ENCODE peak calls at places on chromosome 3, in seven cellular contexts. A, Q, X, D, Z, M and W are unnamed samples.

GRCh38 chr3:170499562-170500156 is 81.0 kb downstream of the CLDN11 start:
- DNase-seq in A (no peak), Q (no peak), X (peak; percentile 56), D (no peak), Z (peak; percentile 57), M (peak; percentile 73), W (peak; percentile 70)

GRCh38 chr3:106034313-106034712 is 165.5 kb upstream of the CBLB start:
- DNase-seq in A (no peak), Q (no peak), X (no peak), D (no peak), Z (no peak), M (no peak), W (no peak)

GRCh38 chr3:159488657-159489056 is 500.0 kb upstream of the IL12A start:
- DNase-seq in A (no peak), Q (no peak), X (no peak), D (no peak), Z (no peak), M (no peak), W (no peak)

GRCh38 chr3:183545688-183546087 is 9.8 kb downstream of the KLHL6 start:
- DNase-seq in A (no peak), Q (no peak), X (no peak), D (no peak), Z (no peak), M (no peak), W (no peak)

GRCh38 chr3:51307458-51307857 is 77.6 kb upstream of the MANF start:
- DNase-seq in A (no peak), Q (no peak), X (no peak), D (no peak), Z (no peak), M (no peak), W (no peak)

GRCh38 chr3:180707921-180708320 is 28.6 kb upstream of the CCDC39 start:
- DNase-seq in A (no peak), Q (no peak), X (no peak), D (no peak), Z (no peak), M (no peak), W (no peak)

GRCh38 chr3:57158813-57159678 is 6.1 kb downstream of the IL17RD start:
- DNase-seq in A (peak; percentile 15), Q (no peak), X (peak; percentile 83), D (peak; percentile 51), Z (no peak), M (no peak), W (peak; percentile 95)

GRCh38 chr3:10524799-10525301 is 19.5 kb upstream of the ATP2B2 start:
- DNase-seq in A (no peak), Q (no peak), X (peak; percentile 16), D (no peak), Z (no peak), M (no peak), W (no peak)

GRCh38 chr3:117708601-117709000 is 999.0 kb downstream of the TUSC7 start:
- DNase-seq in A (no peak), Q (no peak), X (no peak), D (no peak), Z (peak; percentile 53), M (no peak), W (no peak)

GRCh38 chr3:113552851-113553250 is 20.5 kb downstream of the SIDT1 start:
- DNase-seq in A (no peak), Q (no peak), X (no peak), D (no peak), Z (no peak), M (no peak), W (peak; percentile 16)

GRCh38 chr3:109081746-109082510 is 36.0 kb downstream of the MORC1 start:
- DNase-seq in A (peak; percentile 82), Q (peak; percentile 38), X (peak; percentile 72), D (peak; percentile 31), Z (peak; percentile 54), M (peak; percentile 77), W (peak; percentile 76)

DNA sequence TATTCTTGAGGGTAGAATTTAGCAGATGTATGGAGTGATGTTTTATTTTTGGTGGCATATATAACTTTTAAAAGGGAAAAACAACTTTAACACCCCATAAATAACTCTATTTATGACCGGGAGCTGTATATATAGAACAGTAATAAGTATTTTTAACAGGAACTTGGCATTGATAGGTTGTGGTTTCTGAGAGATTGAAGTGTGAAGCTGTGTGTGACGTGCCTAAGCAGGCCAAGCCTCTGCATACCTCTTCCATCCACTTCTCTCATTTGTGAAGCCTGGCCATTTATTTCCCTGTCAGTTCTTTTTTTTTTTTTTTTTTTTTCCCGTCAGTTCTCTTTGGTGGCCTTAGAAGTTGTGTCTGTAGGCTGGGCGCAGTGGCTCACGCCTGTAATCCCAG is 23.0 kb downstream of the RBM5 start:
- DNase-seq in A (no peak), Q (no peak), X (no peak), D (no peak), Z (no peak), M (no peak), W (no peak)
- H2BK120ac ChIP-seq in A (no peak overlapping the region), Q (no peak overlapping the region), X (no peak overlapping the region), D (no peak overlapping the region), Z (no peak overlapping the region), M (no peak overlapping the region), W (no peak overlapping the region)

DNA sequence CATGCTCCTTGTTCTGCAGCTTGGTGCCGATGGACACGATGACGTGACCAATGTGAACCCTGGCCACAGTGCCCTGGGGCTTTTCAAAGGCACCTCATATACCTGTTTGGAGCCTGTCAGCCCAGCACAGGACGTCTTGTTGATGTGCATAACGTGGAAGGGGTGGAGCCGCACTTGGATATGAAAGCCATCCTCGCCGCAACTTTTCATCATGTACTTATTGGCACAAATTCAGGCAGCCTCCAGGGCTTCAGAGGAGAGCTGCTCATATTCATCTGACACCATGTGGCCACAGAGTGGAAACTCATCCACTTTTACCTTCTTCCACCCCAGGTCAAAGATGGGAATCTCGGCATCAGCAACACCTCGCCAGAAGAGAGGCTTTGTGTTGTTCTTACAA is 24.7 kb downstream of the POPDC2 start:
- DNase-seq in A (no peak), Q (no peak), X (no peak), D (no peak), Z (no peak), M (peak; percentile 52), W (peak; percentile 28)
- H2BK120ac ChIP-seq in A (no peak overlapping the region), Q (no peak overlapping the region), X (no peak overlapping the region), D (no peak overlapping the region), Z (no peak overlapping the region), M (no peak overlapping the region), W (no peak overlapping the region)

DNA sequence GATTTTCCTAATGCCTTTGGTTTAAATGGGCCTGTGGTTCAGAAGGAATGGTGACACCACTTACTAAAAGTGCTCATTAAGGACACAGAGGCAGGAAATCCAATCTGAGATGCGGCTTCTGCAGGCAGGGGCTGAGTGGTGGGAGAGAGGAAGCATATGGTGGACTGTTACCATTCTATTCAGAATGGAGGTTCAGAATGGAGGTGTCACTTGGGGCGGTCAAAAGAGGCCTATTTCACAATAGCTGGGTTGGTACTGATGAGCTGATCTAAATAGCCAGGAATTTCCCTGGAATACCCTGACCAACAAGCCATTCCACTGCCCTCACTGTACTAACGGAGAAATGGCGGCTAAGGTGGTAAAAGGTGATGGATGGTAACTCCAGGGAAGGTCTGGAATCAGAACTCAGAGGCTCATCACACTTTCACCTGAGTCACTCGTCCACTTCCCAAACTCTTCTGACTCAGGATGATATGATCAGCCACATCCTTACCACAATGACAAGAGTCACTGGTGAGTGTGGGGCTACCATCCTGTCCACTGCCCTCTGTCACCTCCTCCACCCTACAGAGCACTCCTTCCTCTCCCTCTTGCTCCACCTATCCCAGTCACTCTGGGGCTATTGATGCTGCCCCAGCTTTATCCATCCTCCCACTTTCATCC is 15.7 kb downstream of the RFT1 start:
- DNase-seq in A (peak; percentile 7), Q (no peak), X (no peak), D (no peak), Z (peak; percentile 48), M (no peak), W (peak; percentile 16)
- H2BK120ac ChIP-seq in A (no peak overlapping the region), Q (no peak overlapping the region), X (no peak overlapping the region), D (no peak overlapping the region), Z (no peak overlapping the region), M (no peak overlapping the region), W (no peak overlapping the region)

DNA sequence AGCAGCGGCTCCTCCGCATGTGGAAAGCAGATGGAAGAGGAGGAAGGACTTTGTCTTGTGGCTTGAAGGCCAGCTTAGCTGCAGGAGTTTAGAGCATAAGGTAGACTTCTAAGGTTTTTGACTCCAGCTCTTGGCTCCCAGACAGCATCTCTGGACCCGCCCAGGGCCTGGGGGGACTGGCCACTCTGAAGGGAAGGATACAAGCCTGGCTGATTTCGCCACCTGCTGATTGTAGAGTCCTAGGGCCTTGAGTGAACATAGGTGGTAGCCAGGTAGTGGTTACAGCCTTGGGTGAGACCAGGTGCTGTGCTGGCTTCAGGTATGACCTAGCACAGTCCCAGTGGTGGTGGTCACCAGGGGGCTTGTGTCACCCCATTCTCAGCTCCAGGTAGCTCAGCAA is 48.4 kb upstream of the RPL35A start:
- DNase-seq in A (no peak), Q (no peak), X (no peak), D (no peak), Z (no peak), M (no peak), W (no peak)
- H2BK120ac ChIP-seq in A (no peak overlapping the region), Q (no peak overlapping the region), X (no peak overlapping the region), D (no peak overlapping the region), Z (no peak overlapping the region), M (no peak overlapping the region), W (no peak overlapping the region)

DNA sequence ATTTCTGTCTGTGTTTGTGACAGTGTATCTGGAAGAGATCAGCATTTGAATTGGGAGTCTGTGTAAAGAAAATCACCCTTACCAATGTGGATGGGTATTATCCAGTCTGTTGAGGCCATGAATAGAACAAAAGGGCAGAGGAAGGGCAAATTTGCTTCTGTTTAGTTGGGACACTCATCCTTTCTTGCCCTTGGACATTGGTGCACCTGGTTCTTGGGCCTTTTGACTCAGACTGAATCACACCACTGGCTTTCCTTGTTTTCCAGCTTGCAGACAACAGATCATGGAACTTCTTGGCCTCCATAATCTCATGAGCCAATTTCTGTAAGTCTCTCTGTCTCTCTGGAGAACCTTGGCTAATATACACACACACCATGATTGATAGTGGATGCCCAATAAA is 164.4 kb upstream of the SGO1 start:
- DNase-seq in A (no peak), Q (no peak), X (no peak), D (no peak), Z (no peak), M (no peak), W (no peak)
- H2BK120ac ChIP-seq in A (no peak overlapping the region), Q (no peak overlapping the region), X (no peak overlapping the region), D (no peak overlapping the region), Z (no peak overlapping the region), M (no peak overlapping the region), W (no peak overlapping the region)

GRCh38 chr3:112539825-112540517 is 21.8 kb downstream of the ATG3 start:
- DNase-seq in A (no peak), Q (no peak), X (no peak), D (no peak), Z (no peak), M (no peak), W (no peak)
- H2BK120ac ChIP-seq in A (no peak overlapping the region), Q (no peak overlapping the region), X (no peak overlapping the region), D (no peak overlapping the region), Z (no peak overlapping the region), M (no peak overlapping the region), W (no peak overlapping the region)